ENCODE peak calls at places on chromosome X, in four cellular contexts. C is PC-3, V is psoas muscle, N is astrocyte of the cerebellum. A is an unnamed sample.
A peak's percentile ranks its signal among the peaks of the same experiment; 100 is the strongest.

GRCh38 chrX:149939271-149940014 is 1.2 kb upstream of the EOLA2 start:
- DNase-seq in C (peak; percentile 89), V (peak; percentile 94), N (peak; percentile 68), A (no peak)

GRCh38 chrX:101025126-101025525 is 26.8 kb downstream of the TRMT2B start:
- DNase-seq in C (peak; percentile 13), V (no peak), N (no peak), A (no peak)

GRCh38 chrX:55135171-55135570 is 46.4 kb downstream of the PAGE2 start:
- DNase-seq in C (peak; percentile 55), V (peak; percentile 19), N (peak; percentile 6), A (peak; percentile 7)

GRCh38 chrX:154091678-154092077 is 5.8 kb downstream of the MECP2 start:
- DNase-seq in C (no peak), V (no peak), N (no peak), A (no peak)

GRCh38 chrX:10341309-10341708 is 184.5 kb downstream of the CLCN4 start:
- DNase-seq in C (peak; percentile 70), V (no peak), N (no peak), A (no peak)

GRCh38 chrX:123860506-123860840 is 620 bp downstream of the XIAP start:
- DNase-seq in C (peak; percentile 24), V (no peak), N (no peak), A (no peak)

GRCh38 chrX:40864972-40865371 is 129.6 kb upstream of the MED14 start:
- DNase-seq in C (no peak), V (no peak), N (no peak), A (no peak)

GRCh38 chrX:118675336-118675965 is 52.0 kb upstream of the IL13RA1 start:
- DNase-seq in C (no peak), V (no peak), N (no peak), A (no peak)

GRCh38 chrX:107146670-107147069 is 28.0 kb upstream of the RBM41 start:
- DNase-seq in C (peak; percentile 4), V (no peak), N (no peak), A (peak; percentile 1)

GRCh38 chrX:9464435-9465371 is at the start of gene TBL1X:
- DNase-seq in C (peak; percentile 67), V (peak; percentile 70), N (no peak), A (no peak)

GRCh38 chrX:91331476-91331875 is 103.2 kb upstream of the PABPC5 start:
- DNase-seq in C (no peak), V (no peak), N (no peak), A (no peak)

GRCh38 chrX:14351889-14352288 is 177.4 kb upstream of the GLRA2 start:
- DNase-seq in C (no peak), V (no peak), N (no peak), A (no peak)

DNA sequence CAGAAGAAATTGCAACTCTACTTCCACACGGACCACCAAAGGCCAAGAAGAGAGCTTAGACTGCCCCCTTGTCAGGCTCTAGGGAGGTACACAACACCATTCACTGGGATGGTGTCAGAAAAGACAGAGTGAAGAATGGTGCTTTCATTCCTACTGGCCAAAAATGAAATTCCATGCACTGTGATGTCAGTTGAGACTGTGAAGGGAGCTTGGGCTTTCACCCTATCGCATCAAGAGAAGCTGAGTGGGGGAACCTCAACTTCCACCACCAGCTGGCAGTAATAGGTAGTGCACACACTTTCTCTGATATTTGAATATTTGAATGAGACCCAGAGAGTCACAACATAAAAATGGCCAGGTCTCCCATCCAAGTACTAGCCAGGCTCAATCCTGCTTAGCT is 65.9 kb downstream of the ZNF711 start:
- DNase-seq in C (no peak), V (no peak), N (no peak), A (no peak)
- TF ChIP-seq CTCF in C (no peak), V (no peak), N (no peak), A (no peak)

GRCh38 chrX:51215266-51215665 is 117.4 kb upstream of the NUDT10 start:
- DNase-seq in C (peak; percentile 1), V (no peak), N (no peak), A (no peak)
- TF ChIP-seq CTCF in C (peak; percentile 20), V (no peak), N (no peak), A (no peak)

DNA sequence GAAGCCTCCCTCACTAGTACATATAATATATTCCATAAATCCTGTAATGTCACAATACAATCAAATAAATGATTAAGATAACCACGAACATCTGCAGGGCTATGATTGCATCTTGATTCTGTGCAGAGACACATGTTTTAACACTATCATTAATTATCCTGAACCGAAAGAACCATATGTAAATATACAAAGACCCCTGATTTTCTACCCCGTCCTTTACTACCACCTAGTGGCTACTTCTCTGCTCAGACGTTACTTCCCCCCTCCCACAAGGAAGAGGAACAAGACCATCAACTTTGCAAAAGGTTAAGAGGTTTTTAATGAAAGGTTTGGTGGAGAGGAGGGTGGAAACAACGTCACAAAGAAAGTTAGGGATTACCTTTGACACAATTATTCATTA is 134.0 kb downstream of the COL4A6 start:
- DNase-seq in C (peak; percentile 41), V (no peak), N (no peak), A (no peak)
- TF ChIP-seq CTCF in C (peak; percentile 74), V (peak; percentile 28), N (peak; percentile 62), A (peak; percentile 46)

GRCh38 chrX:47854474-47854873 is 17.8 kb downstream of the ZNF81 start:
- DNase-seq in C (peak; percentile 30), V (peak; percentile 13), N (peak; percentile 5), A (no peak)
- TF ChIP-seq CTCF in C (peak; percentile 53), V (peak; percentile 27), N (peak; percentile 40), A (no peak)

GRCh38 chrX:24081661-24082154 is 27.0 kb downstream of the EIF2S3 start:
- DNase-seq in C (peak; percentile 72), V (peak; percentile 27), N (peak; percentile 18), A (no peak)
- TF ChIP-seq CTCF in C (peak; percentile 64), V (peak; percentile 42), N (peak; percentile 67), A (peak; percentile 63)

DNA sequence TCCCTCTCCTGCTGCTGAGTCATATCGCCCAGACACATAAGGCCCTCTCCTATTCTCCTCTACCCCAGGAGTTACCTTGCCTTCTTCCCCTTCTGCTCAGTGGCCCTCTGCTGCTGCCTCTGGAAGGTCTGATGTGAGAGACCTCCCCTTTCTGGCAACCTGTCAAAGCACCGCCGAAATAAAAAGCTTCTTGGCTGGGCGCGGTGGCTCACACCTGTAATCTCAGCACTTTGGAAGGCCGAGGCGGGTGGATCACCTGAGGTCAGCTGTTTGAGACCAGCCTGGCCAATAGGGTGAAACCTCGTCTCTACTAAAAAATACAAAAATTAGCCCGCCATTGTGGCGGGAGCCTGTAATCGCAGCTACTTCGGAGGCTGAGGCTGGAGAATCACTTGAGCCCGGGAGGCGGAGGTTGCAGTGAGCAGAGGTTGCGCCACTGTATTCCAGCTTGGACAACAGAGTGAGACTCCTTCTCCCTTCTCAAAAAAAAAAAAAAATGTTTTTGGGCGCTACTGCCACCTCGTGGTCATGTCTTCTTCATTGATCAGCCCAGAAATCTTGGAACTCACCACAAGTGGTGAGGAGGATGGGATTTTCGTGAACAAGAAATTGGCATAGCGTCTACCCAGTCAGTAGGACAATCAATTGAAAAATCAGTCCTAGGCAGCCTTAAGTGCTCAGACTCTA is 8.6 kb upstream of the ZXDA start:
- DNase-seq in C (peak; percentile 71), V (peak; percentile 30), N (no peak), A (no peak)
- TF ChIP-seq CTCF in C (peak; percentile 59), V (peak; percentile 49), N (no peak), A (peak; percentile 35)

DNA sequence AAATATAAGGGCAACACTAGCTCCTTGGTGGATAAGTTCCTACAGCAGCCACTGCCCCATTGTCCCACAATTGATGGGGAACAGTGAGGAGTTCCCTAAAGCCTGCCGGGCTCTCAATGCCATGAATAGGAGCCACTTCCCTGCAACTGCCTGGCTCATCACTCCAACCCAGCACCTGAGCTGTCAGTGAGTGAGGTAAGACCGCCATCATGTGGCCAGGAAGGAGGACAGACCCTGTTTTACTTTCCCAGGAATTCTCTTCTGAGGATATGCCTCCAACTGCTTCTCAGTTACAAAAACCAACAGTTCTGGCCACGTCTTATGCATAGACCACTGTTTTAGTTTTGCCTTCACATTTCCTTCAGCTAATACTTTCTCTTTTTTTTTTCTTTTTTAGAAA is 45.5 kb downstream of the SRPX start:
- DNase-seq in C (peak; percentile 66), V (no peak), N (no peak), A (no peak)
- TF ChIP-seq CTCF in C (peak; percentile 77), V (no peak), N (peak; percentile 67), A (peak; percentile 63)

GRCh38 chrX:68018248-68019203 is 414.8 kb downstream of the OPHN1 start:
- DNase-seq in C (peak; percentile 44), V (no peak), N (no peak), A (no peak)
- TF ChIP-seq CTCF in C (peak; percentile 75), V (peak; percentile 18), N (peak; percentile 48), A (peak; percentile 33)

DNA sequence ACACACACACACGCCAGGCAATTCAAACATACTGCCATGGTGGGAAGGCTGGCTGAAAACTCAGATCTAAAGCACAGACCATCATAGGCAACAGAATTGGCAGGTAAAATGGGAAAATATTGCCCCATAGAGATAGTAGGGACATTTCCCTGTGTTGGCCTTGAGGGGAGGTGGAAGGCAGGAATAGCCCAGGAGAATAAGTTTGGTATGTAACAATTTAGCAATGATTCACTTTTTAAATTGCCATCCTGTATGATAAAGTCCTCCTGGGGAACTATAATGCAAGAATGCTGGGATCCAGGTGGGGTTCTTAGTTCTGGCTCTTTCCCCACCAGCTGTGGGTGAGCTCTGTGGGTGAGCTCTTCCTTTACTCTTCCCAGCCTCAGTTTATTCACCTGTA is 51.0 kb downstream of the ATXN3L start:
- DNase-seq in C (no peak), V (no peak), N (no peak), A (no peak)
- TF ChIP-seq CTCF in C (no peak), V (no peak), N (no peak), A (no peak)